ENCODE peak calls at places on chromosomes 11 and 22, in five cellular contexts. H is IMR-90, S is NCI-H1930, W is psoas muscle, Q is AG08396. M is an unnamed sample.

GRCh38 chr11:109303342-109303741 is 118.6 kb upstream of the C11orf87 start:
- DNase-seq in H (no peak), S (no peak), W (no peak), Q (no peak), M (no peak)

GRCh38 chr22:17243524-17243923 is 24.3 kb upstream of the ADA2 start:
- DNase-seq in H (no peak), S (no peak), W (peak), Q (no peak), M (no peak)

GRCh38 chr11:114774599-114775365 is 96.5 kb downstream of the NXPE2 start:
- DNase-seq in H (peak), S (peak), W (peak), Q (peak), M (peak)

GRCh38 chr22:25714739-25715138 is 27.2 kb upstream of the MYO18B start:
- DNase-seq in H (no peak), S (no peak), W (no peak), Q (no peak), M (no peak)

GRCh38 chr22:46405925-46406324 is 70.4 kb downstream of the TRMU start:
- DNase-seq in H (no peak), S (no peak), W (no peak), Q (no peak), M (no peak)

GRCh38 chr11:69821511-69822040 is 2.4 kb upstream of the FGF3 start:
- DNase-seq in H (no peak), S (no peak), W (no peak), Q (no peak), M (no peak)

GRCh38 chr11:65043881-65044501 is 3.0 kb downstream of the SAC3D1 start:
- DNase-seq in H (peak), S (no peak), W (peak), Q (peak), M (peak)

GRCh38 chr11:109121173-109121938 is 300.6 kb upstream of the C11orf87 start:
- DNase-seq in H (no peak), S (no peak), W (no peak), Q (no peak), M (no peak)

GRCh38 chr11:128424867-128425285 is 162.5 kb downstream of the ETS1 start:
- DNase-seq in H (peak), S (no peak), W (peak), Q (peak), M (peak)

GRCh38 chr11:107157809-107158187 is 139.5 kb upstream of the GUCY1A2 start:
- DNase-seq in H (no peak), S (no peak), W (no peak), Q (no peak), M (no peak)

GRCh38 chr22:38455530-38456271 is 702 bp upstream of the KCNJ4 start:
- DNase-seq in H (peak), S (peak), W (no peak), Q (peak), M (no peak)

GRCh38 chr11:88656960-88657738 is 319.6 kb upstream of the CTSC start:
- DNase-seq in H (no peak), S (no peak), W (no peak), Q (no peak), M (no peak)

GRCh38 chr11:62575156-62575555 is 1.5 kb upstream of the EEF1G start:
- DNase-seq in H (no peak), S (no peak), W (no peak), Q (no peak), M (no peak)

GRCh38 chr11:64331569-64332371 is 8.2 kb upstream of the CCDC88B start:
- DNase-seq in H (peak), S (no peak), W (peak), Q (peak), M (peak)

GRCh38 chr11:353315-353857 is 15.9 kb upstream of the B4GALNT4 start:
- DNase-seq in H (peak), S (no peak), W (peak), Q (peak), M (peak)